ENCODE peak calls at places on chromosomes 13 and 19, in five cellular contexts. One of them, this sample, is unnamed.

GRCh38 chr19:7751157-7751783 is 3.9 kb upstream of the CD209 start:
- DNase-seq in uterus: no peak
- DNase-seq in left lung: no peak
- DNase-seq in aorta: no peak
- DNase-seq in tibial nerve: no peak
- DNase-seq in this sample: no peak

GRCh38 chr13:55106509-55106908 is 2034.2 kb upstream of the PRR20A start:
- DNase-seq in uterus: no peak
- DNase-seq in left lung: no peak
- DNase-seq in aorta: no peak
- DNase-seq in tibial nerve: no peak
- DNase-seq in this sample: no peak

GRCh38 chr19:55671054-55671378 is 4.0 kb upstream of the EPN1 start:
- DNase-seq in uterus: no peak
- DNase-seq in left lung: no peak
- DNase-seq in aorta: no peak
- DNase-seq in tibial nerve: no peak
- DNase-seq in this sample: no peak

GRCh38 chr13:28459911-28460310 is 35.0 kb downstream of the FLT1 start:
- DNase-seq in uterus: no peak
- DNase-seq in left lung: no peak
- DNase-seq in aorta: no peak
- DNase-seq in tibial nerve: no peak
- DNase-seq in this sample: no peak

GRCh38 chr19:37914908-37915307 is 7.9 kb downstream of the SIPA1L3 start:
- DNase-seq in uterus: no peak
- DNase-seq in left lung: no peak
- DNase-seq in aorta: no peak
- DNase-seq in tibial nerve: no peak
- DNase-seq in this sample: no peak

GRCh38 chr13:32829269-32829668 is 187.0 kb upstream of the KL start:
- DNase-seq in uterus: no peak
- DNase-seq in left lung: no peak
- DNase-seq in aorta: no peak
- DNase-seq in tibial nerve: no peak
- DNase-seq in this sample: no peak

GRCh38 chr13:106597759-106598395 is 29.9 kb upstream of the ARGLU1 start:
- DNase-seq in uterus: no peak
- DNase-seq in left lung: no peak
- DNase-seq in aorta: no peak
- DNase-seq in tibial nerve: no peak
- DNase-seq in this sample: no peak

GRCh38 chr19:38209152-38209551 is 14.9 kb downstream of the DPF1 start:
- DNase-seq in uterus: no peak
- DNase-seq in left lung: no peak
- DNase-seq in aorta: no peak
- DNase-seq in tibial nerve: no peak
- DNase-seq in this sample: no peak

GRCh38 chr19:45691516-45692186 is at the start of gene SNRPD2:
- DNase-seq in uterus: peak; percentile 93
- DNase-seq in left lung: peak; percentile 95
- DNase-seq in aorta: peak; percentile 96
- DNase-seq in tibial nerve: peak; percentile 93
- DNase-seq in this sample: peak; percentile 86

GRCh38 chr13:32261567-32261966 is 53.6 kb downstream of the ZAR1L start:
- DNase-seq in uterus: peak; percentile 96
- DNase-seq in left lung: no peak
- DNase-seq in aorta: peak; percentile 83
- DNase-seq in tibial nerve: peak; percentile 55
- DNase-seq in this sample: no peak

GRCh38 chr19:10760268-10760944 is 42.5 kb downstream of the DNM2 start:
- DNase-seq in uterus: no peak
- DNase-seq in left lung: no peak
- DNase-seq in aorta: no peak
- DNase-seq in tibial nerve: no peak
- DNase-seq in this sample: no peak

GRCh38 chr13:26996965-26997752 is 174.5 kb downstream of the USP12 start:
- DNase-seq in uterus: no peak
- DNase-seq in left lung: no peak
- DNase-seq in aorta: no peak
- DNase-seq in tibial nerve: no peak
- DNase-seq in this sample: no peak

GRCh38 chr13:106710267-106710666 is 142.3 kb upstream of the ARGLU1 start:
- DNase-seq in uterus: peak; percentile 32
- DNase-seq in left lung: no peak
- DNase-seq in aorta: no peak
- DNase-seq in tibial nerve: no peak
- DNase-seq in this sample: no peak

GRCh38 chr13:41658057-41658642 is 200.8 kb downstream of the RGCC start:
- DNase-seq in uterus: no peak
- DNase-seq in left lung: no peak
- DNase-seq in aorta: no peak
- DNase-seq in tibial nerve: no peak
- DNase-seq in this sample: no peak

GRCh38 chr19:45805719-45806118 is 9.4 kb downstream of the RSPH6A start:
- DNase-seq in uterus: no peak
- DNase-seq in left lung: no peak
- DNase-seq in aorta: no peak
- DNase-seq in tibial nerve: no peak
- DNase-seq in this sample: no peak

GRCh38 chr13:106350208-106350607 is 185.3 kb downstream of the EFNB2 start:
- DNase-seq in uterus: no peak
- DNase-seq in left lung: no peak
- DNase-seq in aorta: no peak
- DNase-seq in tibial nerve: no peak
- DNase-seq in this sample: no peak

GRCh38 chr19:16385821-16386220 is 61.2 kb downstream of the KLF2 start:
- DNase-seq in uterus: no peak
- DNase-seq in left lung: no peak
- DNase-seq in aorta: peak; percentile 32
- DNase-seq in tibial nerve: no peak
- DNase-seq in this sample: no peak

GRCh38 chr19:12331211-12331941 is 2.1 kb downstream of the ZNF563 start:
- DNase-seq in uterus: no peak
- DNase-seq in left lung: no peak
- DNase-seq in aorta: no peak
- DNase-seq in tibial nerve: no peak
- DNase-seq in this sample: peak; percentile 38

GRCh38 chr13:70034280-70034679 is 73.3 kb upstream of the ATXN8OS start:
- DNase-seq in uterus: no peak
- DNase-seq in left lung: no peak
- DNase-seq in aorta: no peak
- DNase-seq in tibial nerve: no peak
- DNase-seq in this sample: no peak

GRCh38 chr19:44775676-44776240 is 1.9 kb upstream of the CBLC start:
- DNase-seq in uterus: no peak
- DNase-seq in left lung: no peak
- DNase-seq in aorta: no peak
- DNase-seq in tibial nerve: no peak
- DNase-seq in this sample: no peak

GRCh38 chr19:55539082-55539715 is 2.3 kb upstream of the SBK2 start:
- DNase-seq in uterus: no peak
- DNase-seq in left lung: no peak
- DNase-seq in aorta: no peak
- DNase-seq in tibial nerve: no peak
- DNase-seq in this sample: no peak

GRCh38 chr13:109782823-109783411 is 3.5 kb downstream of the IRS2 start:
- DNase-seq in uterus: no peak
- DNase-seq in left lung: peak; percentile 83
- DNase-seq in aorta: no peak
- DNase-seq in tibial nerve: no peak
- DNase-seq in this sample: no peak

GRCh38 chr13:109783447-109783814 is 3.0 kb downstream of the IRS2 start:
- DNase-seq in uterus: no peak
- DNase-seq in left lung: no peak
- DNase-seq in aorta: peak; percentile 51
- DNase-seq in tibial nerve: no peak
- DNase-seq in this sample: peak; percentile 51

GRCh38 chr13:109780880-109781383 is 5.5 kb downstream of the IRS2 start:
- DNase-seq in uterus: no peak
- DNase-seq in left lung: no peak
- DNase-seq in aorta: no peak
- DNase-seq in tibial nerve: no peak
- DNase-seq in this sample: no peak

GRCh38 chr13:109781384-109782065 is 4.9 kb downstream of the IRS2 start:
- DNase-seq in uterus: no peak
- DNase-seq in left lung: peak; percentile 72
- DNase-seq in aorta: no peak
- DNase-seq in tibial nerve: no peak
- DNase-seq in this sample: no peak

GRCh38 chr13:109782066-109782822 is 4.1 kb downstream of the IRS2 start:
- DNase-seq in uterus: no peak
- DNase-seq in left lung: peak; percentile 82
- DNase-seq in aorta: no peak
- DNase-seq in tibial nerve: no peak
- DNase-seq in this sample: no peak
- H3K4me1 ChIP-seq in uterus: peaks cover 16% of the 10 kb centered on the region
- H3K4me1 ChIP-seq in left lung: peaks cover 76% of the 10 kb centered on the region
- H3K4me1 ChIP-seq in aorta: peaks cover 3% of the 10 kb centered on the region
- H3K4me1 ChIP-seq in tibial nerve: peaks cover 42% of the 10 kb centered on the region
- H3K4me1 ChIP-seq in this sample: peaks cover 42% of the 10 kb centered on the region

DNA sequence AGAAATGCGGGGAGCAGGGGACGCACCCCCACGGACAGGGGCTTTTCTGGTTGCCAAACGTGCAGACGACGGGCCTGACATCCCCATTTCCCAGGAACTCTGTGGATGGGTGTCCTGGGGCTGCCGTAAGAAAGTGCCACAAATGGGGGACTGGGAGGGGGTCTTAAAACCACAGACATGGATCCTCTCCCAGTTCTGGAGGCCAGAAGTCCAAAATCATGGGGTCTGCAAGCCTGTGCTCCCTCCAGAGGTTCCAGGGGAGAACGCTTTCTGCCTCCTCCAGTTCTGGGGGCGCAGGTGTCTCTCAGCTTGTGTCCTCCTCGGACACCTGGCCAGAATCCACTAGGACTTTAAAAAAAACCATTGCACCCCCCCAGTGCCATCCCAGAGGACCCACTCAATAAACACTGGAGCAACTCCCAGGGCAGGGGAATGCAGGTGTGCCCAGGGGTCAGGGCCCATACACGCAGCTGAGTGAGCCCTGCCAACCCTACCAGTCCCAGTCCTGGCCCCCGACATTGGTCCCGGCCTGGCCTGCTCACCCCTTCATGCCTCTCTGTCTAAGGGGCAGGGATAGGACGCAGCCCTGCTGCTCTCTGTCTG is 103.9 kb downstream of the GADD45B start:
- DNase-seq in uterus: no peak
- DNase-seq in left lung: no peak
- DNase-seq in aorta: peak; percentile 44
- DNase-seq in tibial nerve: no peak
- DNase-seq in this sample: no peak
- H3K27ac ChIP-seq in uterus: peak overlapping the region; percentile 61
- H3K27ac ChIP-seq in left lung: peak overlapping the region; percentile 58
- H3K27ac ChIP-seq in aorta: peak overlapping the region; percentile 10
- H3K27ac ChIP-seq in tibial nerve: peak overlapping the region; percentile 59
- H3K27ac ChIP-seq in this sample: no peak overlapping the region

GRCh38 chr13:95564948-95565347 is 12.4 kb downstream of the CLDN10 start:
- DNase-seq in uterus: no peak
- DNase-seq in left lung: no peak
- DNase-seq in aorta: no peak
- DNase-seq in tibial nerve: no peak
- DNase-seq in this sample: no peak

GRCh38 chr13:95573226-95573625 is 20.7 kb downstream of the CLDN10 start:
- DNase-seq in uterus: no peak
- DNase-seq in left lung: no peak
- DNase-seq in aorta: no peak
- DNase-seq in tibial nerve: no peak
- DNase-seq in this sample: no peak

GRCh38 chr13:95568131-95568530 is 15.6 kb downstream of the CLDN10 start:
- DNase-seq in uterus: no peak
- DNase-seq in left lung: no peak
- DNase-seq in aorta: no peak
- DNase-seq in tibial nerve: no peak
- DNase-seq in this sample: no peak

GRCh38 chr13:95571941-95572340 is 19.4 kb downstream of the CLDN10 start:
- DNase-seq in uterus: no peak
- DNase-seq in left lung: no peak
- DNase-seq in aorta: no peak
- DNase-seq in tibial nerve: no peak
- DNase-seq in this sample: no peak

DNA sequence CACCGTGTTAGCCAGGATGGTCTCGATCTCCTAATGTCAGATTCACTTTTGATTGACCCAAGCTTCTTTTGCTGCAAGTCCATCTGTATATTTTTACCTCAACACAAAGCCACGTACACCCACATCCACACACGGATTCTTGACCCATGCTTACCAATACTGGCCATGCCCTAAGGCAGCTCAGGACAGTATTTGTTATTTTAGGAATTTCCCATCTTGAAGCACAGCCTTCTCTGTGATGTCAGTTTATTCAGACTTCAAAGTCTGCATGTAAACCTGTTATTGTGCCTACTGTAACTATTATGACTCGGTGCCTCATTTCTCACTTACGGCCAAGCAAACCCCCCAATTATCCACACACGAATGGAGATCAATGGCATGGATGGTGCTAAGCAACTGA is 17.4 kb downstream of the CLDN10 start:
- DNase-seq in uterus: no peak
- DNase-seq in left lung: no peak
- DNase-seq in aorta: no peak
- DNase-seq in tibial nerve: no peak
- DNase-seq in this sample: no peak
- H3K36me3 ChIP-seq in uterus: no peaks in the 10 kb centered on the region
- H3K36me3 ChIP-seq in left lung: no peaks in the 10 kb centered on the region
- H3K36me3 ChIP-seq in aorta: no peaks in the 10 kb centered on the region
- H3K36me3 ChIP-seq in tibial nerve: no peaks in the 10 kb centered on the region
- H3K36me3 ChIP-seq in this sample: no peaks in the 10 kb centered on the region

GRCh38 chr13:110300090-110300815 is 6.7 kb downstream of the COL4A1 start:
- DNase-seq in uterus: no peak
- DNase-seq in left lung: no peak
- DNase-seq in aorta: no peak
- DNase-seq in tibial nerve: no peak
- DNase-seq in this sample: no peak

GRCh38 chr13:110302986-110303385 is 4.0 kb downstream of the COL4A1 start:
- DNase-seq in uterus: peak; percentile 11
- DNase-seq in left lung: no peak
- DNase-seq in aorta: no peak
- DNase-seq in tibial nerve: no peak
- DNase-seq in this sample: no peak

GRCh38 chr13:110302154-110302553 is 4.8 kb downstream of the COL4A1 start:
- DNase-seq in uterus: peak; percentile 14
- DNase-seq in left lung: no peak
- DNase-seq in aorta: no peak
- DNase-seq in tibial nerve: no peak
- DNase-seq in this sample: no peak

GRCh38 chr13:110301606-110302131 is 5.3 kb downstream of the COL4A1 start:
- DNase-seq in uterus: peak; percentile 39
- DNase-seq in left lung: no peak
- DNase-seq in aorta: peak; percentile 53
- DNase-seq in tibial nerve: no peak
- DNase-seq in this sample: no peak

DNA sequence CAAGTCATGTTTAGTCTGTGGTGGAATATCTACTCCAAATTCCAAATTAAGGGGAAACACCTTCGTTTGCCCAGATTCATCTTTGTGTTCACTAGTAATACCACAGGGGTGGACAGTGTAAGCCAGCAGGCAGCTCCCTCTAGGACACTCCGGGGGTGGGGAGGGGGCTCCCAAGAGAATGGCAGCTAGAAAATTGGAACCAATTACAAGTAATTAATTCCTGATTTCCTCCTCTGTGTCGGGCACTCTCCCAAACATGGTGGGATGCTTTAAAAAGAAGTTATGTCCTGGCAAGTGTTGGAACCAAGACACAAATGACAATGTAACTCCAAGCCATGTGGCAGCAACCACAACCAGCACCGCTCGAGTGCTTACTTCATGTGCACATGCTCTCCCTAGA is 5.9 kb downstream of the COL4A1 start:
- DNase-seq in uterus: peak; percentile 25
- DNase-seq in left lung: no peak
- DNase-seq in aorta: no peak
- DNase-seq in tibial nerve: no peak
- DNase-seq in this sample: no peak
- H3K4me1 ChIP-seq in uterus: peaks cover 7% of the 10 kb centered on the region
- H3K4me1 ChIP-seq in left lung: peaks cover 11% of the 10 kb centered on the region
- H3K4me1 ChIP-seq in aorta: peaks cover 7% of the 10 kb centered on the region
- H3K4me1 ChIP-seq in tibial nerve: peaks cover 63% of the 10 kb centered on the region
- H3K4me1 ChIP-seq in this sample: no peaks in the 10 kb centered on the region